ENCODE peak calls at places on chromosomes 5 and 9, in seven cellular contexts. R is HCT116, N is Panc1, C is GM12878, J is GM23338, Y is HepG2, A is upper lobe of left lung. P is an unnamed sample.

GRCh38 chr9:131622536-131622935 is 77.2 kb downstream of the PRRT1B start:
- ATAC-seq in R (no peak), N (no peak), C (peak; percentile 64), J (no peak), Y (no peak), A (no peak), P (no peak)

GRCh38 chr9:129400971-129401622 is 219.8 kb downstream of the C9orf50 start:
- ATAC-seq in R (no peak), N (no peak), C (no peak), J (no peak), Y (no peak), A (no peak), P (peak; percentile 20)

GRCh38 chr5:120096413-120096812 is 367.7 kb upstream of the PRR16 start:
- ATAC-seq in R (no peak), N (no peak), C (peak; percentile 51), J (no peak), Y (no peak), A (no peak), P (no peak)

GRCh38 chr9:131757549-131757948 is 17.7 kb upstream of the RAPGEF1 start:
- ATAC-seq in R (no peak), N (no peak), C (no peak), J (no peak), Y (no peak), A (no peak), P (no peak)

GRCh38 chr9:93357649-93358048 is 93.8 kb upstream of the FAM120A start:
- ATAC-seq in R (no peak), N (no peak), C (peak; percentile 75), J (no peak), Y (no peak), A (no peak), P (no peak)

GRCh38 chr9:89567649-89568048 is 37.2 kb upstream of the GADD45G start:
- ATAC-seq in R (no peak), N (no peak), C (no peak), J (no peak), Y (no peak), A (no peak), P (no peak)

GRCh38 chr9:93244510-93245436 is 60.8 kb downstream of the WNK2 start:
- ATAC-seq in R (peak; percentile 73), N (no peak), C (no peak), J (no peak), Y (no peak), A (no peak), P (no peak)

GRCh38 chr5:41885286-41885685 is 15.1 kb upstream of the OXCT1 start:
- ATAC-seq in R (no peak), N (no peak), C (peak; percentile 54), J (no peak), Y (no peak), A (no peak), P (no peak)

GRCh38 chr9:114779352-114779845 is 26.4 kb downstream of the TNFSF15 start:
- ATAC-seq in R (peak; percentile 54), N (peak; percentile 48), C (no peak), J (no peak), Y (no peak), A (peak; percentile 81), P (peak; percentile 87)

GRCh38 chr9:86741311-86742215 is 205.7 kb downstream of the GAS1 start:
- ATAC-seq in R (peak; percentile 90), N (no peak), C (no peak), J (no peak), Y (no peak), A (peak; percentile 42), P (peak; percentile 36)

GRCh38 chr5:113692466-113693204 is 179.1 kb downstream of the YTHDC2 start:
- ATAC-seq in R (no peak), N (no peak), C (no peak), J (peak; percentile 86), Y (no peak), A (no peak), P (no peak)

GRCh38 chr9:128309551-128309950 is 12.7 kb downstream of the TRUB2 start:
- ATAC-seq in R (no peak), N (no peak), C (no peak), J (no peak), Y (no peak), A (no peak), P (no peak)

GRCh38 chr9:35790025-35790384 is 1.4 kb upstream of the NPR2 start:
- ATAC-seq in R (peak; percentile 46), N (peak; percentile 54), C (no peak), J (peak; percentile 3), Y (peak; percentile 18), A (no peak), P (no peak)

GRCh38 chr5:37889612-37890317 is 49.9 kb upstream of the GDNF start:
- ATAC-seq in R (peak; percentile 69), N (no peak), C (no peak), J (no peak), Y (no peak), A (no peak), P (no peak)

GRCh38 chr9:7149258-7149657 is 391.5 kb downstream of the KDM4C start:
- ATAC-seq in R (no peak), N (no peak), C (no peak), J (no peak), Y (no peak), A (no peak), P (no peak)

DNA sequence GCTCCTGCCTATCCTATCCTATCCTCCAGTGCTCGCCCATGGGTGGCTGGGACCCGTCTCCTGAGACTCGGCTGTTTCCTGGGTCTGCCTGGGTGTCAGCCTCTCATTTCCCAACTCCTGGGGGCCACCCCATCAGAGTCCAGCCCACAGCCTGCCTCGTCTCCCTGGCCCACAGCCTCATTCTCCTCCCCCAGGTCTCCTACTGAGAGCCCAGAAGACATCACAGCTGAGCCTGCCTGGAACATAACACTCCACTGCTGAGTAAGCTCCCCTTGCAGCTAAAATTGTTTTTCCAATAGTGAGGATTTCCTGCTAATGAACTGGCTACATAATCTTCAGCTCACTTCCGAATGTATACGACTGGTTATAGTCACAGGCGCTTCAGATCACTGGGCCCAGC is 95.3 kb downstream of the TTLL11 start:
- ATAC-seq in R (no peak), N (no peak), C (no peak), J (no peak), Y (no peak), A (no peak), P (no peak)
- TF ChIP-seq POLR2AphosphoS5 in R (no peak), N (no peak), C (no peak), J (no peak), Y (no peak), A (no peak), P (no peak)

GRCh38 chr9:20980713-20981481 is 50.5 kb downstream of the HACD4 start:
- ATAC-seq in R (no peak), N (no peak), C (peak; percentile 93), J (no peak), Y (no peak), A (no peak), P (peak; percentile 77)
- H3K4me1 ChIP-seq in R (no peaks in the 10 kb centered on the region), N (no peaks in the 10 kb centered on the region), C (peaks cover 10% of the 10 kb centered on the region), J (no peaks in the 10 kb centered on the region), Y (no peaks in the 10 kb centered on the region), A (peaks cover 20% of the 10 kb centered on the region), P (peaks cover 12% of the 10 kb centered on the region)

GRCh38 chr9:90998573-90998972 is 197.0 kb downstream of the SYK start:
- ATAC-seq in R (no peak), N (no peak), C (no peak), J (no peak), Y (no peak), A (no peak), P (no peak)

GRCh38 chr9:91001146-91001611 is 199.6 kb downstream of the SYK start:
- ATAC-seq in R (peak; percentile 82), N (no peak), C (no peak), J (no peak), Y (no peak), A (no peak), P (no peak)

GRCh38 chr9:90996154-90996788 is 194.7 kb downstream of the SYK start:
- ATAC-seq in R (no peak), N (no peak), C (no peak), J (peak; percentile 81), Y (no peak), A (no peak), P (no peak)

GRCh38 chr9:90995516-90995915 is 193.9 kb downstream of the SYK start:
- ATAC-seq in R (no peak), N (no peak), C (no peak), J (no peak), Y (no peak), A (no peak), P (no peak)

DNA sequence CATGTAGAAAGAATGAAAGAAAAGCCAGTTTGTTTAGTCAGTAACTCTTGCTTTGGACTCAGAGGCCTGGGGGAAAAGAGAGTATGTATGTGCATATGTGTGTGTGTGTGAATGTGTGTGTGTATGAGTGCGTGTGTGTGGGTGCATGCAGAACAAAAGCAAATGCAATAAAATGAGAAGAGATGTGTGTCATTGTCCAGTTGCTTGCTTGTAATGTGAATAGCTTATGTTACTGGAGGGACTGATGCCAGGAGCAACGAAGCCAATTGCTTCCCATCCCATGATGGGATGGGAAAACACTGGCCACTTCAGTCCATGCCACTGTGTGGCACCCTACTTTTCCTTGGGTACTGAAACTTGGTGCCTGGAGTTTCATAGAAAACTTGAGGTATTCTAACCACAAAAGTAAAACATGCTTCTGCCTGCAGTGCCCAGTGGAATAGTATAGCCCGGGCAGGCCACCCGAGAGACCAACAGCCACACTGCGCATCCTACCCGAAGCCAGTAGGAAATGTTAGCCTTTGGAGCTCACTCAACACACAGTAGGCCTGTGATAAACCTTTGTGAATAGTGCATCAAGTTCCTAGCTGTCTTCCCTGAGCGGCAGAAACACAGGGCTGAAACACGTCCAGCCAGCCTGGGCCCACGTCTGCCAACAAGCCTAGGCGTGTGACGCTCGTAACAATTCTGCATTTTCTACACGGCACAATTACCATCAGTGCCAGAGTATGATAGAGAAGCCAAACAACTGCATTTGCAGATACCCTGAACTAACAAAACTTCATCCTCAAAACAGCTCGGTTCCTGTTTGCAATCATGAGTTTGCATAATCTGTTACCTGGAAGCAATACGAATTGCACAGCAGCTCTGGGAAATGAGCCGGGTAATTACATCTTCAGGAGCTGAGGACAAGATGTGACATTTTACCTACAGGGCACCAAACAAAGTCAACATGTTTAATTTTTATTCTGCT is 198.1 kb downstream of the SYK start:
- ATAC-seq in R (no peak), N (no peak), C (no peak), J (no peak), Y (no peak), A (no peak), P (no peak)
- H3K27me3 ChIP-seq in R (no peaks in the 10 kb centered on the region), N (no peaks in the 10 kb centered on the region), C (peaks cover 3% of the 10 kb centered on the region), J (no peaks in the 10 kb centered on the region), Y (no peaks in the 10 kb centered on the region), A (no peaks in the 10 kb centered on the region), P (no peaks in the 10 kb centered on the region)

GRCh38 chr5:59433174-59433573 is 460.4 kb downstream of the PDE4D start:
- ATAC-seq in R (no peak), N (no peak), C (no peak), J (no peak), Y (no peak), A (no peak), P (no peak)

DNA sequence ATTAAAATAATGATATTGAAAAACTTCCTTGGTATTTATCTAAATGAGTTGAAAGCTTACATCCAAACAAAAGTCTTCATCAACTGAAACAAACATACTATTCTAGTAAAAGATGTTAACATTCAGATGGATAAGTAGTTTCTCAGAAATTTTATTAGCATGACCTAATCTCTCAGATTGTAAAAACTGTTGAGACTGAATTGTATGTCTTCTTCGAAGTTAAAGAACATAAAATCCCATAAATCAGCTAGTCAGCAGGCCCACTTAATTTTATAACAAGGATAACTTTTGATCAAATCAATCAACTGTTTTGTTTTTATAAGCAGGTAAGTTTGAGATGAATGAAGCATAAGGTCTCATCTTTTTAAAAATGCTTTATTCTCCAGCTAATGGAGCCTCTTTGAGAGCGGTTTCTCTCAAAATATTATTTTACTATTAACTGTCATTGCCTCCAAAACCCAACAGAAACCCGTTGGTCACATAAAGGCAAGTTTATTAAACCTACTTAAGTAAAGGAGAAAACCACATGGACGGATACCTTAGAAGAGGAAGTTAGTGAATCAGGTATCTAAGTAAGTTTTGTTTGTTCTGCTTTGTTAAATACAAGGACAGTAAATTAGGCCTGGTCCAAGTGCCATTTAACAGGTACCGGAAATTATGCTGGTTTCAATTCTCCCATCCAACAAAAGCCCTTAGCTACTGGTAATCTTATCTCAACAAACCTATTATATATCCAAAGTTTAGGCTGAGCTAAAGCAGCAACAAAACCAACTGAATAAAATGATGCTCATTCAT is 457.0 kb downstream of the PDE4D start:
- ATAC-seq in R (no peak), N (no peak), C (no peak), J (no peak), Y (no peak), A (no peak), P (no peak)
- TF ChIP-seq POLR2AphosphoS5 in R (no peak), N (no peak), C (no peak), J (no peak), Y (no peak), A (no peak), P (no peak)